ENCODE peak calls at places on chromosome 7, in eight cellular contexts. Z is stomach, Y is right lobe of liver, R is left lung, I is gastrocnemius medialis, B is right atrium auricular region, F is IMR-90, L is testis. Q is an unnamed sample. For H3K9me3, the result is how much of the 10 kb centered on the place peaks cover.

GRCh38 chr7:31076641-31077310 is 24.7 kb downstream of the ADCYAP1R1 start:
- DNase-seq in B (no peak), R (no peak), L (no peak), Y (no peak), Z (no peak), I (no peak), F (no peak), Q (peak)

GRCh38 chr7:38141187-38141586 is 36.9 kb upstream of the STARD3NL start:
- DNase-seq in Y (no peak), L (no peak), F (no peak), B (no peak), R (no peak), I (no peak), Z (no peak), Q (no peak)

GRCh38 chr7:78924581-78924980 is 528.9 kb downstream of the MAGI2 start:
- DNase-seq in I (no peak), L (no peak), R (no peak), F (peak), B (no peak), Z (no peak), Y (no peak), Q (no peak)

GRCh38 chr7:3942778-3943177 is 641.7 kb downstream of the SDK1 start:
- DNase-seq in Y (no peak), B (no peak), I (no peak), Z (no peak), L (no peak), R (no peak), F (no peak), Q (no peak)

GRCh38 chr7:126657599-126658358 is 595.0 kb downstream of the GRM8 start:
- DNase-seq in R (no peak), Z (no peak), Y (no peak), F (no peak), B (no peak), I (no peak), L (no peak), Q (no peak)

GRCh38 chr7:151232272-151233110 is at the start of gene CHPF2:
- DNase-seq in L (peak), Z (peak), Y (peak), F (peak), R (peak), I (peak), B (peak), Q (peak)

GRCh38 chr7:27254625-27255024 is 12.0 kb downstream of the EVX1 start:
- DNase-seq in Z (no peak), B (no peak), L (no peak), R (no peak), Y (no peak), I (no peak), F (no peak), Q (no peak)

GRCh38 chr7:12386237-12386839 is 17.3 kb downstream of the VWDE start:
- DNase-seq in I (no peak), F (no peak), R (no peak), B (no peak), Z (no peak), L (no peak), Y (no peak), Q (no peak)

GRCh38 chr7:66503036-66503370 is 125.7 kb upstream of the KCTD7 start:
- DNase-seq in L (no peak), F (no peak), I (no peak), Y (no peak), B (no peak), R (no peak), Z (no peak), Q (no peak)

GRCh38 chr7:157372300-157373232 is 35.8 kb downstream of the DNAJB6 start:
- DNase-seq in Z (no peak), R (no peak), I (no peak), L (peak), Y (no peak), B (no peak), F (no peak), Q (no peak)

GRCh38 chr7:3200504-3200903 is 100.5 kb upstream of the SDK1 start:
- DNase-seq in I (no peak), Y (no peak), Z (peak), F (peak), B (no peak), L (peak), R (no peak), Q (no peak)

GRCh38 chr7:112449353-112449752 is 907 bp upstream of the IFRD1 start:
- DNase-seq in F (peak), I (peak), B (no peak), Z (peak), Y (peak), R (no peak), L (no peak), Q (no peak)

GRCh38 chr7:68155676-68156075 is 1159.0 kb downstream of the TYW1 start:
- DNase-seq in Z (no peak), B (no peak), F (no peak), R (no peak), I (no peak), Y (no peak), L (no peak), Q (no peak)

GRCh38 chr7:101527844-101528667 is 101.0 kb downstream of the MYL10 start:
- DNase-seq in Y (no peak), F (peak), B (no peak), L (no peak), Z (peak), I (no peak), R (no peak), Q (peak)

GRCh38 chr7:73605601-73606220 is 18.6 kb downstream of the MLXIPL start:
- DNase-seq in L (no peak), I (no peak), Z (no peak), Y (no peak), B (no peak), F (no peak), R (peak), Q (no peak)

GRCh38 chr7:7761340-7761973 is 43.0 kb upstream of the RPA3 start:
- DNase-seq in R (no peak), L (no peak), Y (no peak), B (no peak), I (no peak), F (peak), Z (no peak), Q (no peak)
- TF ChIP-seq CTCF in R (peak), L (no peak), Y (peak), B (peak), I (peak), F (peak), Z (no peak), Q (peak)

GRCh38 chr7:18679261-18679660 is 183.7 kb downstream of the HDAC9 start:
- DNase-seq in Y (no peak), Z (no peak), B (no peak), I (no peak), F (no peak), R (no peak), L (no peak), Q (no peak)

GRCh38 chr7:18680576-18680975 is 185.0 kb downstream of the HDAC9 start:
- DNase-seq in I (no peak), L (no peak), R (no peak), Y (no peak), Z (no peak), B (no peak), F (no peak), Q (no peak)

GRCh38 chr7:18685961-18686360 is 190.4 kb downstream of the HDAC9 start:
- DNase-seq in L (no peak), Y (no peak), I (no peak), F (peak), Z (no peak), R (no peak), B (no peak), Q (no peak)

GRCh38 chr7:18689535-18689934 is 194.0 kb downstream of the HDAC9 start:
- DNase-seq in I (no peak), F (no peak), R (no peak), Y (no peak), L (no peak), B (no peak), Z (no peak), Q (no peak)

GRCh38 chr7:18684899-18685298 is 189.3 kb downstream of the HDAC9 start:
- DNase-seq in R (no peak), F (no peak), I (no peak), L (no peak), Z (no peak), B (no peak), Y (no peak), Q (no peak)
- H3K4me3 ChIP-seq in R (no peak), F (no peak), I (no peak), L (no peak), Z (no peak), B (no peak), Y (no peak), Q (no peak)

DNA sequence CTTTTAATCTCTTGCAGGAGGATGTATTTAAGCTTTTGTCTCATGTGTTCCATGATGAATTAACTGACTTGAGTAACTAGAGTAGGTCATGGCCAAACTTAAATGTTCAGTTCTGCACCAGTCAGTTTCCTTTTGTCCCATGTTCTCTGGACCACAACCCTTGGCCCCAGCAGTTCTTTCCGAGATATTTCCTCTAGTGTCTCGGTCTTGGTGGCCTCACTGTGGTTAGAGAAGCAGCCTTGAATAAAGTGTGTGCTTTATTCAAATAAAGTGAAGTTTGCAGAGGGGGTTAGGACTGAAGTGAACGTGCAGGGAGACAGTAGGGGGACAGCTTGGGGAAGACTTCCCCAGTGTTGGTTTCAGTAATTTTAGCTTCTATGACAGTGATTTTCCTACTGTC is 9.3 kb downstream of the ZNF212 start:
- DNase-seq in B (no peak), Y (no peak), R (no peak), I (no peak), Z (no peak), F (no peak), L (no peak), Q (no peak)
- H3K9me3 ChIP-seq in B (under half), Y (under half), R (under half), I (under half), Z (under half), F (under half), L (under half), Q (under half)

GRCh38 chr7:55415173-55415778 is 50.1 kb downstream of the LANCL2 start:
- DNase-seq in Z (peak), Y (peak), B (peak), R (no peak), L (peak), I (peak), F (peak), Q (peak)
- TF ChIP-seq CTCF in Z (peak), Y (peak), B (peak), R (peak), L (peak), I (peak), F (peak), Q (peak)

GRCh38 chr7:100023526-100023925 is 8.1 kb downstream of the ZKSCAN1 start:
- DNase-seq in L (no peak), Y (no peak), R (no peak), Z (no peak), F (no peak), I (no peak), B (no peak), Q (no peak)
- H3K4me3 ChIP-seq in L (no peak), Y (peak), R (no peak), Z (no peak), F (no peak), I (no peak), B (no peak), Q (no peak)

DNA sequence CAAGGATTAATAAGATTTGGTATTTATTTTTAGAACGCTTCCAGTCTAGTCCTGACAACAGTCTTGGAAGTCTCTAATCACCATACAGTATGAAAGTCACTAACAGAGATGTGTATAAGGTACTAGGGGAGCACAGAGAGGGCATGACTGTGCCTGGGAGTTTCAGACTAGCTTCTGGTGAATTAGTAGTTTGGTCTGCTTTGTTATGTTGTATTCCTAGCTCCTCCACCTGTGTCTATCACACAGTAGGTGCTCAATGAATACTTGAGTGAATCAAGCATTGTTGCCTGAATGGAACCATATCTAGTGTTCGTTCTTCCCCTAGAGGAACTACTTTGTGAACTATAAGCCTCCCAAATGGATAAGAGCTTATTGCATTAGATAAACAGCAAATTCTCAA is 49.4 kb downstream of the AGK start:
- DNase-seq in Y (no peak), R (no peak), B (no peak), Z (no peak), L (no peak), F (no peak), I (no peak), Q (no peak)
- H3K9me3 ChIP-seq in Y (under half), R (under half), B (under half), Z (under half), L (under half), F (under half), I (under half), Q (under half)

GRCh38 chr7:155791836-155792235 is 20.4 kb downstream of the SHH start:
- DNase-seq in B (no peak), Z (no peak), F (no peak), I (no peak), Y (no peak), R (no peak), L (no peak), Q (no peak)
- TF ChIP-seq CTCF in B (no peak), Z (no peak), F (no peak), I (no peak), Y (no peak), R (no peak), L (no peak), Q (no peak)

Q was measured in left ventricle myocardium inferior.